ENCODE peak calls at places on chromosomes 4 and X, in ten cellular contexts. O, M, G, N, K, Q, S, V, F and A are unnamed samples.

GRCh38 chr4:1400191-1400805 is 5.9 kb downstream of the NKX1-1 start:
- DNase-seq in O (peak; percentile 20), M (no peak), G (no peak), N (no peak), K (peak; percentile 37), Q (no peak), S (no peak), V (no peak), F (no peak), A (no peak)

GRCh38 chr4:123671633-123672404 is 275.2 kb downstream of the SPRY1 start:
- DNase-seq in O (no peak), M (no peak), G (no peak), N (no peak), K (no peak), Q (no peak), S (no peak), V (no peak), F (no peak), A (no peak)

GRCh38 chrX:132612990-132613564 is 124.2 kb upstream of the MBNL3 start:
- DNase-seq in O (peak; percentile 56), M (peak; percentile 24), G (no peak), N (no peak), K (peak; percentile 46), Q (peak; percentile 4), S (no peak), V (peak; percentile 12), F (peak; percentile 12), A (no peak)

GRCh38 chrX:120426599-120426998 is 42.5 kb downstream of the LAMP2 start:
- DNase-seq in O (no peak), M (no peak), G (no peak), N (no peak), K (no peak), Q (peak; percentile 19), S (no peak), V (no peak), F (no peak), A (no peak)

GRCh38 chrX:128807367-128807766 is 715.9 kb downstream of the SMARCA1 start:
- DNase-seq in O (peak; percentile 27), M (no peak), G (no peak), N (no peak), K (no peak), Q (no peak), S (no peak), V (no peak), F (no peak), A (no peak)

GRCh38 chr4:62070291-62070852 is 870.2 kb downstream of the ADGRL3 start:
- DNase-seq in O (no peak), M (no peak), G (no peak), N (no peak), K (no peak), Q (no peak), S (no peak), V (no peak), F (no peak), A (no peak)

GRCh38 chr4:92235741-92236140 is 68.0 kb upstream of the GRID2 start:
- DNase-seq in O (no peak), M (no peak), G (no peak), N (no peak), K (no peak), Q (peak; percentile 17), S (no peak), V (no peak), F (no peak), A (no peak)

GRCh38 chrX:44784241-44784640 is 59.6 kb upstream of the DUSP21 start:
- DNase-seq in O (no peak), M (peak; percentile 49), G (no peak), N (no peak), K (no peak), Q (no peak), S (no peak), V (no peak), F (no peak), A (no peak)

GRCh38 chr4:5750052-5750950 is 39.3 kb downstream of the EVC start:
- DNase-seq in O (no peak), M (peak; percentile 30), G (peak; percentile 26), N (no peak), K (no peak), Q (peak; percentile 84), S (no peak), V (no peak), F (no peak), A (no peak)

GRCh38 chr4:11529625-11530201 is 101.0 kb upstream of the HS3ST1 start:
- DNase-seq in O (peak; percentile 43), M (peak; percentile 93), G (no peak), N (no peak), K (no peak), Q (peak; percentile 89), S (no peak), V (no peak), F (no peak), A (no peak)

GRCh38 chr4:148834804-148835598 is 392.8 kb upstream of the NR3C2 start:
- DNase-seq in O (no peak), M (peak; percentile 89), G (no peak), N (no peak), K (no peak), Q (peak; percentile 61), S (no peak), V (no peak), F (no peak), A (peak; percentile 71)

GRCh38 chrX:47351706-47352105 is 18.7 kb upstream of the ZNF157 start:
- DNase-seq in O (no peak), M (no peak), G (no peak), N (no peak), K (no peak), Q (peak; percentile 60), S (no peak), V (no peak), F (no peak), A (no peak)

GRCh38 chr4:132334081-132334480 is 815.0 kb upstream of the PCDH10 start:
- DNase-seq in O (no peak), M (no peak), G (no peak), N (no peak), K (no peak), Q (peak; percentile 3), S (no peak), V (no peak), F (no peak), A (no peak)

DNA sequence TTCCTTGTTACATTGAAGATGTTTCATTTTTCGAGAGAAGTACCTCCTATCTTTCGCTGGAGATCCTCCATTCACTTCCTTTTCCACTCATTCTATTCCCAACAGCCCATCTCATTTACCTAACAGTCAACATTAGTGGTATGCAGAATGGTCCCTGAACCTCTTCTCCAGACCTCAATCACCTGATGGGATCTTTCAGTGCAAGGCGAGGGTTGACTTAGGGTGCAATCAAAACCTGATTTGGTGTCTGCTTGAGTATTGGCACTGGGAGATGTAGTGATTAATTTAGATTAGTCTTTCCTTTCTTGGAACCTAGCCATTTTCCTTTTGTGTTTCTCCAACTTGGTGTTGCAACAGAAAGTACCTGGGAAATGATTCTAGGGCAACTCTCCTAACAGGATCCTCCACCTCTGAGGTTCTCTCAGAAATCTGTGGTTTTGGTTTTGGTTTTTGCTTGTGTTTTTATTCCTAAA is 18.4 kb downstream of the DDX3X start:
- DNase-seq in O (no peak), M (peak; percentile 4), G (no peak), N (no peak), K (no peak), Q (no peak), S (no peak), V (no peak), F (no peak), A (no peak)
- TF ChIP-seq POLR2A in O (no peak), M (no peak), G (no peak), N (no peak), K (no peak), Q (no peak), S (no peak), V (no peak), F (no peak), A (no peak)

GRCh38 chr4:48546336-48546735 is 56.3 kb downstream of the ZAR1 start:
- DNase-seq in O (no peak), M (peak; percentile 51), G (no peak), N (no peak), K (no peak), Q (peak; percentile 52), S (no peak), V (no peak), F (peak; percentile 12), A (no peak)
- TF ChIP-seq CTCF in O (no peak), M (peak; percentile 51), G (no peak), N (peak; percentile 25), K (peak; percentile 34), Q (peak; percentile 75), S (peak; percentile 28), V (peak; percentile 36), F (peak; percentile 66), A (peak; percentile 41)

GRCh38 chr4:48336471-48336870 is 4.9 kb upstream of the SLAIN2 start:
- DNase-seq in O (no peak), M (no peak), G (no peak), N (no peak), K (no peak), Q (no peak), S (no peak), V (no peak), F (no peak), A (no peak)

GRCh38 chr4:48332661-48333060 is 8.7 kb upstream of the SLAIN2 start:
- DNase-seq in O (no peak), M (no peak), G (no peak), N (no peak), K (no peak), Q (no peak), S (no peak), V (no peak), F (no peak), A (no peak)

GRCh38 chr4:48334236-48334635 is 7.1 kb upstream of the SLAIN2 start:
- DNase-seq in O (no peak), M (no peak), G (no peak), N (no peak), K (no peak), Q (no peak), S (no peak), V (no peak), F (no peak), A (no peak)

GRCh38 chr4:48333587-48333986 is 7.7 kb upstream of the SLAIN2 start:
- DNase-seq in O (no peak), M (no peak), G (no peak), N (no peak), K (no peak), Q (no peak), S (no peak), V (no peak), F (no peak), A (no peak)

GRCh38 chr4:48334900-48335384 is 6.4 kb upstream of the SLAIN2 start:
- DNase-seq in O (no peak), M (no peak), G (no peak), N (no peak), K (no peak), Q (no peak), S (no peak), V (no peak), F (no peak), A (no peak)
- H3K27ac ChIP-seq in O (no peak overlapping the region), M (no peak overlapping the region), G (no peak overlapping the region), N (no peak overlapping the region), K (no peak overlapping the region), Q (no peak overlapping the region), S (no peak overlapping the region), V (no peak overlapping the region), F (no peak overlapping the region), A (no peak overlapping the region)

DNA sequence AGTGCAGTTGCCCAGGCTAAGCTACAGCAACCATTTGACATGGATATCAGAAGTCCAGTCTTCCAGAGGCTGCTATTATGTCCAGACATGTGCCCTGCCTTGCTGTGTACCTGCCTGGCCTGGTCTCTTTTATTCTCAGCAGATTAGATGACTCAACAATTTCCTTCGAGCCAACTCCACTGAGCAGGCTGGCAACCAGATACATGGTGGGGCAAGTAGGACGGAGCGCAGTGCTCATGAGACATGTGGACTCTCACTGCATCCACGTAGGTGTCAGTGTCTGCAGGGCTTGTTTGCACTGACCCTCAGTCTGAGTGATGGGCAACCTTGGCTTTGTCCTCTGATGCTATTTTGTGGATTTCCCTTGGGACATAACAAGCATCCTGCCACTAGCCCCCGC is 7.2 kb upstream of the MAGEA11 start:
- DNase-seq in O (no peak), M (no peak), G (no peak), N (no peak), K (no peak), Q (no peak), S (no peak), V (no peak), F (no peak), A (no peak)
- TF ChIP-seq POLR2A in O (no peak), M (no peak), G (no peak), N (no peak), K (no peak), Q (no peak), S (no peak), V (no peak), F (no peak), A (no peak)